ENCODE peak calls at places on chromosomes 7 and 10, in seven cellular contexts. E, O, M, I, S, Q and F are unnamed samples.

GRCh38 chr7:104272767-104273384 is 55.5 kb upstream of the LHFPL3 start:
- DNase-seq in E (peak; percentile 44), O (peak; percentile 48), M (peak; percentile 44), I (no peak), S (peak; percentile 30), Q (no peak), F (no peak)

GRCh38 chr10:62618576-62619408 is 185.7 kb upstream of the ADO start:
- DNase-seq in E (no peak), O (peak; percentile 47), M (peak; percentile 89), I (no peak), S (peak; percentile 72), Q (no peak), F (peak; percentile 45)

GRCh38 chr7:19520392-19520791 is 188.4 kb downstream of the POLR1F start:
- DNase-seq in E (no peak), O (no peak), M (no peak), I (no peak), S (no peak), Q (no peak), F (no peak)

GRCh38 chr7:142436601-142437000 is 178.7 kb upstream of the PRSS58 start:
- DNase-seq in E (no peak), O (no peak), M (peak; percentile 55), I (no peak), S (no peak), Q (no peak), F (no peak)

GRCh38 chr7:732094-732541 is 5.0 kb upstream of the PRKAR1B start:
- DNase-seq in E (peak; percentile 38), O (peak; percentile 40), M (no peak), I (peak; percentile 18), S (peak; percentile 72), Q (no peak), F (no peak)

GRCh38 chr7:68425377-68425776 is 1172.9 kb upstream of the AUTS2 start:
- DNase-seq in E (no peak), O (no peak), M (no peak), I (no peak), S (no peak), Q (no peak), F (no peak)

GRCh38 chr7:151796871-151797270 is 80.0 kb downstream of the PRKAG2 start:
- DNase-seq in E (no peak), O (no peak), M (no peak), I (no peak), S (no peak), Q (no peak), F (no peak)

GRCh38 chr7:75813084-75813483 is 522 bp downstream of the CCL24 start:
- DNase-seq in E (peak; percentile 55), O (no peak), M (peak; percentile 49), I (no peak), S (no peak), Q (no peak), F (no peak)

GRCh38 chr10:70537398-70538194 is 59.0 kb downstream of the PALD1 start:
- DNase-seq in E (no peak), O (peak; percentile 29), M (peak; percentile 20), I (no peak), S (no peak), Q (peak; percentile 24), F (no peak)

GRCh38 chr7:3092468-3092867 is 48.8 kb upstream of the CARD11 start:
- DNase-seq in E (no peak), O (no peak), M (no peak), I (peak; percentile 60), S (no peak), Q (no peak), F (no peak)

GRCh38 chr7:44325811-44326241 is 432 bp upstream of the CAMK2B start:
- DNase-seq in E (no peak), O (no peak), M (no peak), I (no peak), S (no peak), Q (no peak), F (peak; percentile 22)

GRCh38 chr10:105974803-105975456 is 1189.6 kb downstream of the SORCS1 start:
- DNase-seq in E (peak; percentile 36), O (peak; percentile 22), M (peak; percentile 68), I (no peak), S (no peak), Q (peak; percentile 20), F (no peak)

GRCh38 chr10:97538401-97538800 is 34.2 kb upstream of the ANKRD2 start:
- DNase-seq in E (peak; percentile 95), O (peak; percentile 64), M (peak; percentile 50), I (no peak), S (peak; percentile 74), Q (no peak), F (no peak)

GRCh38 chr7:52838981-52839411 is 196.4 kb upstream of the POM121L12 start:
- DNase-seq in E (no peak), O (peak; percentile 80), M (no peak), I (no peak), S (peak; percentile 77), Q (no peak), F (no peak)